ENCODE peak calls at places on chromosomes 1 and 21, in six cellular contexts. L, I, J, R, O and P are unnamed samples.

GRCh38 chr1:1075148-1075935 is 1.2 kb upstream of the RNF223 start:
- DNase-seq in L (no peak), I (no peak), J (no peak), R (peak), O (no peak), P (peak)

GRCh38 chr1:115807723-115808122 is 33.2 kb downstream of the NHLH2 start:
- DNase-seq in L (peak), I (peak), J (peak), R (no peak), O (peak), P (no peak)

GRCh38 chr1:15848143-15848928 is 829 bp downstream of the SPEN start:
- DNase-seq in L (no peak), I (no peak), J (peak), R (peak), O (peak), P (peak)

GRCh38 chr1:118535901-118536300 is 350.9 kb upstream of the SPAG17 start:
- DNase-seq in L (no peak), I (no peak), J (no peak), R (no peak), O (no peak), P (no peak)

GRCh38 chr1:81681570-81681969 is 119.2 kb upstream of the ADGRL2 start:
- DNase-seq in L (no peak), I (no peak), J (no peak), R (no peak), O (peak), P (no peak)

GRCh38 chr1:218025454-218025853 is 259.6 kb upstream of the RRP15 start:
- DNase-seq in L (no peak), I (no peak), J (no peak), R (no peak), O (no peak), P (no peak)

GRCh38 chr1:160607051-160608032 is 28.0 kb upstream of the CD84 start:
- DNase-seq in L (peak), I (peak), J (peak), R (no peak), O (peak), P (no peak)

GRCh38 chr21:45644041-45644906 is 749 bp downstream of the PCBP3 start:
- DNase-seq in L (no peak), I (no peak), J (no peak), R (no peak), O (no peak), P (peak)

GRCh38 chr1:244207042-244207934 is 156.2 kb downstream of the ZBTB18 start:
- DNase-seq in L (peak), I (no peak), J (no peak), R (no peak), O (peak), P (no peak)

GRCh38 chr1:244197851-244198375 is 146.8 kb downstream of the ZBTB18 start:
- DNase-seq in L (no peak), I (no peak), J (no peak), R (no peak), O (no peak), P (no peak)

GRCh38 chr1:116020668-116021272 is 44.5 kb downstream of the SLC22A15 start:
- DNase-seq in L (peak), I (peak), J (peak), R (no peak), O (peak), P (peak)

GRCh38 chr21:45630876-45631275 is 12.6 kb upstream of the PCBP3 start:
- DNase-seq in L (no peak), I (no peak), J (no peak), R (no peak), O (no peak), P (no peak)

GRCh38 chr1:235069577-235070563 is 58.8 kb downstream of the TOMM20 start:
- DNase-seq in L (no peak), I (peak), J (no peak), R (peak), O (no peak), P (no peak)

GRCh38 chr21:33451634-33452071 is 28.1 kb downstream of the TMEM50B start:
- DNase-seq in L (no peak), I (peak), J (no peak), R (no peak), O (no peak), P (no peak)

GRCh38 chr1:26391450-26391849 is 18.9 kb upstream of the ZNF683 start:
- DNase-seq in L (no peak), I (peak), J (peak), R (no peak), O (peak), P (peak)
- TF ChIP-seq CTCF in L (peak), I (peak), J (peak), R (no peak), O (peak), P (peak)

DNA sequence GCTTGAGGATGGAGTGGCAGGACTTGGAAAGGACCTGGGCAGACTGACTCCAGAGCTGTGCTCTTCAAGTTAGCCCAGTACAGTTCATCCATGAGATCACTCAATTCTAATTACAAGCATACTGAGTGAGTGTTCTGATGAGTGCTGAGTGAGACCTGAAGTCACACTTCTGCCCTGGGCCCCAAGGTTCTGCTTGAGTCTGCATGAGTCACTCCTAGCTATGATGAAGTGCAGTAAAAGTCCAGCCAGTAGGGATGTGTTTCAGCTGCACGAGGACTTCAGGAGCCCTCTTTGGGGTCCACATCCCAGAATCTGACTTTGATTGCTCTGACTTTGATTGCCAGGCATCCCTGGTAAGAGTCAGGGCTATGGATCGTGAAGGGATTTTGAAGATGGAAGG is 35.8 kb downstream of the PLEKHA6 start:
- DNase-seq in L (no peak), I (peak), J (no peak), R (no peak), O (no peak), P (no peak)
- TF ChIP-seq CTCF in L (no peak), I (no peak), J (no peak), R (no peak), O (no peak), P (no peak)

GRCh38 chr1:153958111-153958960 is at the start of gene CRTC2:
- DNase-seq in L (peak), I (peak), J (peak), R (peak), O (peak), P (peak)
- TF ChIP-seq CTCF in L (no peak), I (no peak), J (no peak), R (no peak), O (no peak), P (no peak)

DNA sequence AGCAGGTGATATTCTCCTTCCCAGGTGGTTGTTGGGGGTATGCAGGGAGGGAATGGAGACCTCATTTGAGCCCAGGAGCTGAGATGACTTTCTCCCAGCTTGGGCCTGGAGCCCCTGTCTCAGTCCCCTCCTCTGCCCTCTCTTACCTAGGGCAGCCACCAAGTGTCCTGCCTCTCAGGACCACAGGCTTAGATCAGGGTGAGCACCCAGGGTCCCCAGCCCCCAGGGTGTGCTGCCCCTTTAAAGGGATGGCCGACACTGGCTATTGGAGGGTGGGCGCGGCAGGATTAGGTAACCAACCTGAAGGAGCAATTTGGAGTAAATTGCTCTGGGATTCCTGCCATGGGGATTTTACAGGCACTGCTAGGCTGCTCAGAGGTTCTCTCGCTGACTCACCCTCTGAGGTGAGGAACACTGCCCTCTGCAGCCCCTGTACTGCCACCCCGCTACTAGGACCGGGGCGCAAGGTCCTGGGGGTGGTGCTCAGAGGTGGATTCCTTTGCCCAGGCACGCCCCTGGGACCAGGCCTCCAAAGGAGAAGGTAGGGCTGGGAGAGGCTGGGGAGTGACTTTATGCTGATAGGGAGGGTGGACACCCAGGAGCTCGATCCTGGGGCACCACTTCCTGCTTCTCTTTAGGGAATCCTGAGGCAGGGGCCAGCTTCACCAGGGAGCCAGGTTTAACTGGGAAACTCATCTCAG is 1.5 kb downstream of the RPS6KA1 start:
- DNase-seq in L (no peak), I (peak), J (peak), R (no peak), O (no peak), P (no peak)
- TF ChIP-seq CTCF in L (no peak), I (peak), J (peak), R (no peak), O (no peak), P (no peak)

DNA sequence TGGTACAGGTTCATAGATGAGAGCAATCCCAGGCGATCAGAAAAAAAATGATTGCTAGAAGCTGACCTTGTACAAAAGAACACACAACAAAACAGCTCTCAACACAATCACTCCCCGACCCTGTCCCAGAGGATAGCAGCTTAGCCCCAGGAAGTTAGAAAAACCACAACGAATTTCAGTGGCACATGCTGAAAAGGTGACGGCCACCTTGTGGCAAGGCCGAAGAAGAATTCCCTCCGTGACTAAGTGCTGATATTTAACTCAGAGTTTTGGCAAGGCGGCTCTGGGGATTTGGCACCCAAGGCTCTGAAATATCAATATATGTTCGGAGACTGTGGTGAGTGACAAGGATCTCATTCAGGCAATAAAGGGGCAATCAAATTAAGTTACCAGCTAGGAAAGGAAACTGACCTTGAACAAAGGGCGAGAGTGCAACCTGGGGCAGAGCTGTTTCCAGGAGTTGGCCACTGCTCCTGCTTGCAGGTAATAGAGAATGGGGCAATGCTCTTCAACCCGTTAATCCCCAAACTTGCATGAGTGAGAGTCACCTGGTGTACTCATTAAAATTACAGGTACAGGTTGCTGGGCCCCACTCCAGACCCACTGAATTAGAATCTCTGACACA is 96.2 kb downstream of the BEND5 start:
- DNase-seq in L (no peak), I (no peak), J (no peak), R (no peak), O (no peak), P (no peak)
- TF ChIP-seq CTCF in L (no peak), I (no peak), J (no peak), R (no peak), O (no peak), P (no peak)

GRCh38 chr1:61852693-61853060 is 110.4 kb downstream of the PATJ start:
- DNase-seq in L (no peak), I (no peak), J (no peak), R (no peak), O (peak), P (no peak)
- TF ChIP-seq CTCF in L (no peak), I (no peak), J (no peak), R (no peak), O (no peak), P (no peak)

GRCh38 chr1:70354332-70355110 is at the start of gene ANKRD13C:
- DNase-seq in L (peak), I (peak), J (peak), R (peak), O (peak), P (peak)
- TF ChIP-seq CTCF in L (no peak), I (no peak), J (no peak), R (no peak), O (no peak), P (no peak)

DNA sequence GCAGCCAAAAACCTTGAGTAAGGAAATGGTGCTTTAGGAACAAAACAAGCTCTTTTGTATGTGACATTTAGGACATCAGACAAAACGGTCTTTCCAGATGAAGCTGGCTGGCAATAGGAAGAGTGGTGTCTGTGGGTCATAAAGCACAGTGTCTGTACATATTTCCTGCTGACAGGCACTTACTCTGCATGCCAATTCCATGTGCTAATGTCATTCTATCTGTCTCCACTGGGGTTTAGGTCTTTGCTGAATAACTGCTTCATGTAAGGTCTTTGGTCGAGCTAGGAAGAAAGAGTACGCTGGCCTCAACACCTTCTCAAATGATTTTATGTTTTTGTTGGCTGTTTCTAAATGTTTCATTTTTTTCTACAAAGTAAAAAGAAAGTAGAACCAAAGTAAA is 163.5 kb downstream of the BRINP2 start:
- DNase-seq in L (no peak), I (peak), J (no peak), R (no peak), O (no peak), P (no peak)
- TF ChIP-seq CTCF in L (no peak), I (no peak), J (no peak), R (no peak), O (no peak), P (peak)

GRCh38 chr1:79193211-79194079 is 186.9 kb upstream of the ADGRL4 start:
- DNase-seq in L (no peak), I (peak), J (no peak), R (no peak), O (peak), P (no peak)

GRCh38 chr1:79198841-79199240 is 192.3 kb upstream of the ADGRL4 start:
- DNase-seq in L (peak), I (no peak), J (no peak), R (no peak), O (peak), P (no peak)

DNA sequence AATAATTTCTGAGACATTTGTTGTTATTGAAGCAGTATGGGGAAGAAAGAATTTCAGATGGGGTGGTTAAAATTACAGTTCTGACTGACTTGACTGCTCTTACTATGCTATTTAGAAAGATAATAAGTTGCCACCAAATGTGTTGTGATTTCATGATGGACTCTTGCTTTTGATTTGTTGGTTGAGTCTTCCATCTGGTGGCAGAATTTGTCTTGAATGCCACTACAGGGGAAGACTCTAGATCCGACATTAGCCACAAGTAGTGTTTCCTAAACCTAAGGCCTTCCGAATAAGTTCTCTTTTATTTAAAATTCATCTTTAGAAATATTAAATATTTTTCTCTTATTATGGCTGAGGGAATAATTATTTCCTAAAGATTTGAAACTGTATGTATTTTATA is 190.9 kb upstream of the ADGRL4 start:
- DNase-seq in L (peak), I (peak), J (no peak), R (no peak), O (peak), P (no peak)
- TF ChIP-seq CTCF in L (peak), I (peak), J (no peak), R (no peak), O (no peak), P (no peak)

DNA sequence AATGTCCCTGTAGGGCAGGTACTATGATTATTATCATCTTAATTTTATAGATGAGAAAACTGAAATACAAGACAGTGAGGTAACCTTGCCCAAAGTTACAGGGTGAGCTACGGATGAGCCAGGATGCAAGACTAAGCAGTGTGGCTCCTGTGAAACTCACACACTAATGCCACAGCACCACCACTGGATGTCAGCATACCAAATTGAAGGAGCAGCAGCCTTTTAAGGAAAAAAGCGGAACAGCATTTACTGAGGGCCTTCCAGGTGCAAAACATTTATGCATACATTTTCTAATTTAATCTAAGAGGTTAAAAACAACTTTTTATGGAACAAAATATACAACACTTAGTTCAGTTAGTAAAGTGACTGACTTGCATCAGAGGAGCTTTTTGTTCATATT is 41.7 kb downstream of the SEC16B start:
- DNase-seq in L (no peak), I (no peak), J (peak), R (no peak), O (peak), P (no peak)
- TF ChIP-seq CTCF in L (peak), I (no peak), J (no peak), R (no peak), O (no peak), P (no peak)